ENCODE peak calls at places on chromosomes 6 and 20, in seven cellular contexts. One of them, this sample, is unnamed.

GRCh38 chr6:115004204-115004603 is 661.4 kb upstream of the HS3ST5 start:
- DNase-seq in fibroblast of pulmonary artery: no peak
- DNase-seq in HFF-Myc: no peak
- DNase-seq in mesothelial cell of epicardium: no peak
- DNase-seq in heart left ventricle: no peak
- DNase-seq in fibroblast of the aortic adventitia: no peak
- DNase-seq in H9: no peak
- DNase-seq in this sample: no peak

GRCh38 chr20:50224553-50225255 is 34.1 kb downstream of the CEBPB start:
- DNase-seq in fibroblast of pulmonary artery: peak
- DNase-seq in HFF-Myc: peak
- DNase-seq in H9: no peak
- DNase-seq in mesothelial cell of epicardium: no peak
- DNase-seq in fibroblast of the aortic adventitia: peak
- DNase-seq in heart left ventricle: peak
- DNase-seq in this sample: no peak

GRCh38 chr6:166192136-166192535 is 24.5 kb upstream of the TBXT start:
- DNase-seq in mesothelial cell of epicardium: no peak
- DNase-seq in fibroblast of pulmonary artery: no peak
- DNase-seq in HFF-Myc: no peak
- DNase-seq in heart left ventricle: no peak
- DNase-seq in H9: no peak
- DNase-seq in fibroblast of the aortic adventitia: no peak
- DNase-seq in this sample: no peak

GRCh38 chr6:124924333-124924759 is 37.9 kb upstream of the RNF217 start:
- DNase-seq in mesothelial cell of epicardium: no peak
- DNase-seq in fibroblast of the aortic adventitia: peak
- DNase-seq in HFF-Myc: no peak
- DNase-seq in H9: no peak
- DNase-seq in fibroblast of pulmonary artery: no peak
- DNase-seq in heart left ventricle: no peak
- DNase-seq in this sample: no peak

GRCh38 chr6:116847234-116847633 is 18.4 kb upstream of the GPRC6A start:
- DNase-seq in HFF-Myc: peak
- DNase-seq in fibroblast of pulmonary artery: peak
- DNase-seq in fibroblast of the aortic adventitia: peak
- DNase-seq in mesothelial cell of epicardium: no peak
- DNase-seq in heart left ventricle: no peak
- DNase-seq in H9: no peak
- DNase-seq in this sample: no peak

GRCh38 chr6:129525055-129525454 is 184.9 kb downstream of the ARHGAP18 start:
- DNase-seq in fibroblast of the aortic adventitia: no peak
- DNase-seq in HFF-Myc: peak
- DNase-seq in mesothelial cell of epicardium: no peak
- DNase-seq in heart left ventricle: no peak
- DNase-seq in fibroblast of pulmonary artery: no peak
- DNase-seq in H9: no peak
- DNase-seq in this sample: no peak

GRCh38 chr6:79188885-79189505 is 45.5 kb downstream of the HMGN3 start:
- DNase-seq in H9: no peak
- DNase-seq in HFF-Myc: no peak
- DNase-seq in heart left ventricle: no peak
- DNase-seq in fibroblast of the aortic adventitia: peak
- DNase-seq in fibroblast of pulmonary artery: no peak
- DNase-seq in mesothelial cell of epicardium: no peak
- DNase-seq in this sample: no peak

GRCh38 chr6:96301781-96302180 is 219.8 kb upstream of the UFL1 start:
- DNase-seq in H9: no peak
- DNase-seq in heart left ventricle: no peak
- DNase-seq in mesothelial cell of epicardium: no peak
- DNase-seq in fibroblast of the aortic adventitia: no peak
- DNase-seq in fibroblast of pulmonary artery: peak
- DNase-seq in HFF-Myc: no peak
- DNase-seq in this sample: no peak

GRCh38 chr20:38338849-38339520 is 7.3 kb upstream of the LBP start:
- DNase-seq in heart left ventricle: no peak
- DNase-seq in fibroblast of pulmonary artery: peak
- DNase-seq in HFF-Myc: no peak
- DNase-seq in mesothelial cell of epicardium: no peak
- DNase-seq in fibroblast of the aortic adventitia: no peak
- DNase-seq in H9: peak
- DNase-seq in this sample: peak
- TF ChIP-seq CTCF in heart left ventricle: peak
- TF ChIP-seq CTCF in fibroblast of pulmonary artery: peak
- TF ChIP-seq CTCF in HFF-Myc: no peak
- TF ChIP-seq CTCF in mesothelial cell of epicardium: no peak
- TF ChIP-seq CTCF in fibroblast of the aortic adventitia: peak
- TF ChIP-seq CTCF in H9: peak
- TF ChIP-seq CTCF in this sample: peak

DNA sequence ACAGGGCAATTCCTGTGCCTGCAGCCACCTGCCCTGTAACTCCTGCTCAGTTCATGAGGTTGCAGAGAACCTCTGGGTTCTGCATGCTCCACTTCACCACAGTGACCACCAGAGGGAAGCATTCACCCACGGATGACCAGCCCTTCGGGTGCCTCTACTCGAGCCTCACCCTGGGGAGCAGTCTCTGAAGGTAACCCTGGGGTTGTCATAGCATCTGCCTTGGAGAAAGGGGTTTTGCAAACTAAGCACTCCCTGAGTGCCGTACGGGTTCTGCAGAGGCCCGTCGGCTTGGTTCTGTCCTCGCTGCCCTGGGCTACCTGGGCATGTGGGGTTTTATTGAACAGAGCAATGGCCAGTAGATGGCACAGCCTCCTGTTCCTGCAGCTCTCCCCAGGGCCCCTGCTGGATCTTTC is 10.2 kb upstream of the CST5 start:
- DNase-seq in HFF-Myc: peak
- DNase-seq in H9: peak
- DNase-seq in heart left ventricle: no peak
- DNase-seq in mesothelial cell of epicardium: peak
- DNase-seq in fibroblast of the aortic adventitia: peak
- DNase-seq in fibroblast of pulmonary artery: peak
- DNase-seq in this sample: peak
- TF ChIP-seq CTCF in HFF-Myc: peak
- TF ChIP-seq CTCF in H9: peak
- TF ChIP-seq CTCF in heart left ventricle: peak
- TF ChIP-seq CTCF in mesothelial cell of epicardium: peak
- TF ChIP-seq CTCF in fibroblast of the aortic adventitia: peak
- TF ChIP-seq CTCF in fibroblast of pulmonary artery: peak
- TF ChIP-seq CTCF in this sample: peak

DNA sequence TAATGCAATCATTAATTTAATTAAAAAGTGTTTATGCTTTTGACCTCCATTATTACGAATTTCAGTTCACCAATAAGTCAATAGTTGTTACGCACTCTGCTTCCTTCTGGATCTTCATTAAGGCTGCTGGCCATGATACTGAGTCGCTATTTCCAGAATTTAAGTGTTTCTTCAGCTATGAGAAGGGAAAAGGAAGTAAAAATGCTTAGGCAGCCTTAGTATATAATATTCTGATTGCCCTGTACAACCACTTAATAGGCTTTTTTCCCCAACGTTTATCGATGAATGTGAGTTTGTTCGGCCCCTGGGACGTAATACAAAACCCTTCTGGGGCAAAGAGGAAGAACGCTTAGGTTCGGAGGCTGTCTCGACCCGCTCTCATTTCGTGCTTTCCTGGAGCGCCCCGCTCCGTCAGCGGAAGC is 644 bp downstream of the OARD1 start:
- DNase-seq in fibroblast of pulmonary artery: no peak
- DNase-seq in H9: no peak
- DNase-seq in mesothelial cell of epicardium: no peak
- DNase-seq in HFF-Myc: no peak
- DNase-seq in heart left ventricle: no peak
- DNase-seq in fibroblast of the aortic adventitia: no peak
- DNase-seq in this sample: peak
- TF ChIP-seq CTCF in fibroblast of pulmonary artery: peak
- TF ChIP-seq CTCF in H9: no peak
- TF ChIP-seq CTCF in mesothelial cell of epicardium: no peak
- TF ChIP-seq CTCF in HFF-Myc: no peak
- TF ChIP-seq CTCF in heart left ventricle: no peak
- TF ChIP-seq CTCF in fibroblast of the aortic adventitia: peak
- TF ChIP-seq CTCF in this sample: no peak

DNA sequence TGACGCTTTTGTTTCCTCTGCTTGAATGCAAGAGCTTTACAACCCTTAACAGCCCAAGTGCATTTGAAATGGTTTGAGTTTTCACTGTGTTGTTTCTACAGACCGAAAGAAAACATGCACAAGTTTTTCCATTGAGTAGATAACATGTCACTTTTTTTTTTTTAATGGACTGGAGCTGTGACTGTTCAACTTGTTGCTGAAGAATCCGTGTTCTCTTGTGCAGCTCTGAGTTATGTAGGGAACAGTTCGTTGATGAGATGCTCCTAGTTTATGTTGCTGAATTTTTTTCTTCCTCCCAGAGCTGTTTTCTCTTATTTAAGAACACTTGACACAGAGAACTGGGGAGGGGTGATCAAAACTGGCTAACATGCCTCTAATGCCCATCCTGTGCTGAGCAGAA is 89.3 kb downstream of the DTD1 start:
- DNase-seq in fibroblast of the aortic adventitia: no peak
- DNase-seq in mesothelial cell of epicardium: no peak
- DNase-seq in fibroblast of pulmonary artery: no peak
- DNase-seq in H9: no peak
- DNase-seq in heart left ventricle: no peak
- DNase-seq in HFF-Myc: no peak
- DNase-seq in this sample: no peak
- TF ChIP-seq CTCF in fibroblast of the aortic adventitia: no peak
- TF ChIP-seq CTCF in mesothelial cell of epicardium: no peak
- TF ChIP-seq CTCF in fibroblast of pulmonary artery: no peak
- TF ChIP-seq CTCF in H9: no peak
- TF ChIP-seq CTCF in heart left ventricle: no peak
- TF ChIP-seq CTCF in HFF-Myc: no peak
- TF ChIP-seq CTCF in this sample: no peak

GRCh38 chr6:160442151-160442550 is 94.0 kb downstream of the SLC22A3 start:
- DNase-seq in fibroblast of pulmonary artery: no peak
- DNase-seq in fibroblast of the aortic adventitia: no peak
- DNase-seq in HFF-Myc: no peak
- DNase-seq in H9: no peak
- DNase-seq in mesothelial cell of epicardium: no peak
- DNase-seq in heart left ventricle: no peak
- DNase-seq in this sample: no peak
- TF ChIP-seq CTCF in fibroblast of pulmonary artery: no peak
- TF ChIP-seq CTCF in fibroblast of the aortic adventitia: no peak
- TF ChIP-seq CTCF in HFF-Myc: no peak
- TF ChIP-seq CTCF in H9: no peak
- TF ChIP-seq CTCF in mesothelial cell of epicardium: no peak
- TF ChIP-seq CTCF in heart left ventricle: no peak
- TF ChIP-seq CTCF in this sample: no peak

GRCh38 chr6:38631186-38631783 is 8.4 kb downstream of the BTBD9 start:
- DNase-seq in mesothelial cell of epicardium: no peak
- DNase-seq in fibroblast of pulmonary artery: no peak
- DNase-seq in heart left ventricle: no peak
- DNase-seq in HFF-Myc: no peak
- DNase-seq in H9: no peak
- DNase-seq in fibroblast of the aortic adventitia: peak
- DNase-seq in this sample: no peak
- TF ChIP-seq CTCF in mesothelial cell of epicardium: no peak
- TF ChIP-seq CTCF in fibroblast of pulmonary artery: no peak
- TF ChIP-seq CTCF in heart left ventricle: no peak
- TF ChIP-seq CTCF in HFF-Myc: no peak
- TF ChIP-seq CTCF in H9: no peak
- TF ChIP-seq CTCF in fibroblast of the aortic adventitia: no peak
- TF ChIP-seq CTCF in this sample: no peak

DNA sequence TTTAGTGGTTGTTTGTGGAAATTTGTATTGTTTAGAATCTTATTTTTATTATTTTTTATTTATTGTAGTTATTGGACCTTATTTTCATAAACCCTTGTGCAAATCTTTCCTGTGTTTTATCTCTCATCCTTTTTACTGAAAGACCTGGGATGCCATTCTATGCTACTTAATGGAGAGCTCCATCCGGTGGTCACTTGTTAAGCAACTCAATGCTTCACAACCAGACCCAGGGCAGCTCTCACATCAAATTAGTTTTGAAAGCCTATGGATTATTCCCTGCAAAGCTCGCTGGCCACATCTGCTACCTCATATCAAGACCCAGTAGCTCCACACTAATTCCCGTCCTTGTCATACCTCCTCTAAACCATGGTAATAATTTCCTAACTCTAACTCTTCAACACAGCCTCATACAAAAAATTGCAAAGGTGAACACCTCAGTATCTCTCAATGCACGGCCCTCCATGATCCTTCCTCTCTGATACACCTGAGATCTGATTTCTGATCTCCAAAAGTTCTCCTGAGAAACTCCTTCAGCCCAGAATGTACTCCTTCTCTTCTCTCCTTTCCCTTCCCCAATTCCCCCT is 296.6 kb upstream of the MANEA start:
- DNase-seq in fibroblast of the aortic adventitia: peak
- DNase-seq in H9: no peak
- DNase-seq in HFF-Myc: no peak
- DNase-seq in heart left ventricle: no peak
- DNase-seq in fibroblast of pulmonary artery: peak
- DNase-seq in mesothelial cell of epicardium: no peak
- DNase-seq in this sample: peak
- TF ChIP-seq CTCF in fibroblast of the aortic adventitia: no peak
- TF ChIP-seq CTCF in H9: peak
- TF ChIP-seq CTCF in HFF-Myc: no peak
- TF ChIP-seq CTCF in heart left ventricle: no peak
- TF ChIP-seq CTCF in fibroblast of pulmonary artery: no peak
- TF ChIP-seq CTCF in mesothelial cell of epicardium: peak
- TF ChIP-seq CTCF in this sample: peak

GRCh38 chr20:42530855-42531674 is 658.6 kb downstream of the PTPRT start:
- DNase-seq in HFF-Myc: no peak
- DNase-seq in fibroblast of pulmonary artery: peak
- DNase-seq in H9: peak
- DNase-seq in heart left ventricle: no peak
- DNase-seq in fibroblast of the aortic adventitia: peak
- DNase-seq in mesothelial cell of epicardium: no peak
- DNase-seq in this sample: no peak
- TF ChIP-seq CTCF in HFF-Myc: no peak
- TF ChIP-seq CTCF in fibroblast of pulmonary artery: peak
- TF ChIP-seq CTCF in H9: peak
- TF ChIP-seq CTCF in heart left ventricle: peak
- TF ChIP-seq CTCF in fibroblast of the aortic adventitia: peak
- TF ChIP-seq CTCF in mesothelial cell of epicardium: peak
- TF ChIP-seq CTCF in this sample: peak